ENCODE peak calls at places on chromosomes 5 and 9, in four cellular contexts. Z is mesendoderm, B is H1, L is IMR-90. S is an unnamed sample.

GRCh38 chr5:67244345-67244793 is 47.8 kb upstream of the CD180 start:
- DNase-seq in Z (no peak), B (no peak), L (no peak), S (no peak)

GRCh38 chr5:176447538-176447981 is 625 bp upstream of the FAF2 start:
- DNase-seq in Z (no peak), B (no peak), L (no peak), S (no peak)

GRCh38 chr9:78298046-78298511 is 1.2 kb downstream of the PSAT1 start:
- DNase-seq in Z (peak), B (no peak), L (no peak), S (no peak)

GRCh38 chr9:112777914-112778313 is 27.4 kb downstream of the SNX30 start:
- DNase-seq in Z (no peak), B (no peak), L (peak), S (no peak)

GRCh38 chr9:128091144-128091543 is 23.1 kb downstream of the SLC25A25 start:
- DNase-seq in Z (peak), B (peak), L (peak), S (peak)

GRCh38 chr5:140176028-140176382 is 1.0 kb downstream of the CYSTM1 start:
- DNase-seq in Z (peak), B (no peak), L (no peak), S (no peak)

GRCh38 chr5:175778951-175779475 is 92.4 kb upstream of the CPLX2 start:
- DNase-seq in Z (no peak), B (no peak), L (no peak), S (no peak)

GRCh38 chr9:103167530-103167929 is 172.4 kb downstream of the CYLC2 start:
- DNase-seq in Z (no peak), B (no peak), L (no peak), S (no peak)

GRCh38 chr9:16202913-16203734 is 650.3 kb downstream of the CCDC171 start:
- DNase-seq in Z (peak), B (no peak), L (peak), S (no peak)

GRCh38 chr5:31895199-31895598 is 256.3 kb downstream of the PDZD2 start:
- DNase-seq in Z (no peak), B (no peak), L (no peak), S (no peak)

GRCh38 chr9:111301195-111301594 is 28.8 kb downstream of the OR2K2 start:
- DNase-seq in Z (no peak), B (no peak), L (peak), S (no peak)

GRCh38 chr9:88379352-88379751 is 8.9 kb upstream of the SPIN1 start:
- DNase-seq in Z (peak), B (no peak), L (no peak), S (peak)

GRCh38 chr9:26727471-26727870 is 165.1 kb downstream of the CAAP1 start:
- DNase-seq in Z (no peak), B (no peak), L (no peak), S (no peak)

GRCh38 chr9:116380496-116380995 is 227.0 kb downstream of the PAPPA start:
- DNase-seq in Z (no peak), B (no peak), L (no peak), S (no peak)

GRCh38 chr9:122355336-122355875 is 15.4 kb upstream of the PTGS1 start:
- DNase-seq in Z (no peak), B (no peak), L (no peak), S (no peak)

GRCh38 chr9:107683566-107683965 is 194.0 kb upstream of the KLF4 start:
- DNase-seq in Z (no peak), B (no peak), L (no peak), S (no peak)

GRCh38 chr9:135522931-135523330 is 1.7 kb downstream of the LCN1 start:
- DNase-seq in Z (no peak), B (no peak), L (no peak), S (no peak)

GRCh38 chr5:161093105-161093504 is 241.1 kb upstream of the ATP10B start:
- DNase-seq in Z (no peak), B (no peak), L (no peak), S (peak)

GRCh38 chr9:17064558-17064957 is 70.3 kb upstream of the CNTLN start:
- DNase-seq in Z (no peak), B (no peak), L (no peak), S (no peak)

GRCh38 chr5:31944683-31945445 is 229.3 kb downstream of the GOLPH3 start:
- DNase-seq in Z (no peak), B (no peak), L (no peak), S (no peak)

GRCh38 chr9:4615251-4615650 is 46.8 kb upstream of the PLPP6 start:
- DNase-seq in Z (no peak), B (no peak), L (peak), S (no peak)

GRCh38 chr5:135433626-135434426 is 13.3 kb downstream of the DCANP1 start:
- DNase-seq in Z (peak), B (no peak), L (peak), S (peak)

GRCh38 chr5:122779451-122779850 is 4.6 kb downstream of the SNX2 start:
- DNase-seq in Z (no peak), B (no peak), L (no peak), S (no peak)

GRCh38 chr9:69584746-69585145 is 87.4 kb downstream of the APBA1 start:
- DNase-seq in Z (no peak), B (no peak), L (no peak), S (no peak)

GRCh38 chr9:81687521-81688261 is 1.7 kb downstream of the TLE1 start:
- DNase-seq in Z (peak), B (no peak), L (no peak), S (peak)

GRCh38 chr5:136018814-136019777 is 9.7 kb upstream of the TGFBI start:
- DNase-seq in Z (no peak), B (no peak), L (peak), S (no peak)

GRCh38 chr9:75903785-75904360 is 13.4 kb downstream of the PCSK5 start:
- DNase-seq in Z (peak), B (no peak), L (peak), S (no peak)

GRCh38 chr5:9523090-9523813 is 22.6 kb downstream of the SEMA5A start:
- DNase-seq in Z (no peak), B (no peak), L (peak), S (no peak)

GRCh38 chr9:127626752-127627493 is 14.8 kb downstream of the STXBP1 start:
- DNase-seq in Z (no peak), B (no peak), L (no peak), S (no peak)

GRCh38 chr9:81113408-81114124 is 575.8 kb downstream of the TLE1 start:
- DNase-seq in Z (no peak), B (no peak), L (no peak), S (no peak)

GRCh38 chr9:109039539-109039938 is 26.2 kb upstream of the CTNNAL1 start:
- DNase-seq in Z (no peak), B (no peak), L (no peak), S (no peak)

GRCh38 chr5:119439140-119439625 is 13.1 kb upstream of the HSD17B4 start:
- DNase-seq in Z (no peak), B (no peak), L (no peak), S (no peak)

GRCh38 chr5:159220206-159220605 is 10.9 kb upstream of the RNF145 start:
- DNase-seq in Z (no peak), B (no peak), L (peak), S (no peak)

GRCh38 chr5:29930316-29930715 is 1263.2 kb upstream of the CDH6 start:
- DNase-seq in Z (peak), B (no peak), L (no peak), S (no peak)

GRCh38 chr9:134863306-134863902 is 17.2 kb upstream of the FCN2 start:
- DNase-seq in Z (no peak), B (no peak), L (no peak), S (peak)

GRCh38 chr9:12702160-12702758 is 9.1 kb downstream of the TYRP1 start:
- DNase-seq in Z (peak), B (peak), L (peak), S (peak)

GRCh38 chr5:40962207-40962955 is 53.1 kb downstream of the C7 start:
- DNase-seq in Z (no peak), B (no peak), L (no peak), S (no peak)

GRCh38 chr5:40958811-40959210 is 49.5 kb downstream of the C7 start:
- DNase-seq in Z (no peak), B (no peak), L (no peak), S (no peak)

GRCh38 chr5:40957048-40957447 is 47.8 kb downstream of the C7 start:
- DNase-seq in Z (no peak), B (no peak), L (no peak), S (no peak)

GRCh38 chr5:40955313-40955712 is 46.0 kb downstream of the C7 start:
- DNase-seq in Z (no peak), B (no peak), L (no peak), S (no peak)

GRCh38 chr5:40960027-40960426 is 50.7 kb downstream of the C7 start:
- DNase-seq in Z (no peak), B (no peak), L (no peak), S (no peak)
- H4K5ac ChIP-seq in Z (no peak), B (no peak), L (no peak), S (no peak)

DNA sequence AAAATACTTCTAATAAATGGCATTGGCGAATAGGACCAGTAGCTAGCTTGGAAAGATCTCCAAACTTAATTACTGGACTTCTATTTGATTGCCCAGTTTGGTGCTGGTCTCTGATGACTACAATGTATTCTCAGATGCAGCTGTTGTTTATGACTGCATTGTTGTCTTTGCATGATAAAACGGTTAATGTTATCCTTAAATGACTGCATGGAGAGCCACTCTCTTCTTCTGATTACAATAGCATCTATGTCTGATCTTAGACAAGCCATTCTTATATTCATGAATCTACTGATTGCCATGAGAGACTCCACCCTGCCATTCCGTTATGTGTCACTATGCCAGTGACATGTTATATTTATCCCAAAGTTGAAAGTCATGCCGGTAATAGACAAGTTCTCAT is 42.9 kb upstream of the ERBIN start:
- DNase-seq in Z (no peak), B (no peak), L (no peak), S (no peak)
- H4K5ac ChIP-seq in Z (no peak), B (no peak), L (no peak), S (no peak)

DNA sequence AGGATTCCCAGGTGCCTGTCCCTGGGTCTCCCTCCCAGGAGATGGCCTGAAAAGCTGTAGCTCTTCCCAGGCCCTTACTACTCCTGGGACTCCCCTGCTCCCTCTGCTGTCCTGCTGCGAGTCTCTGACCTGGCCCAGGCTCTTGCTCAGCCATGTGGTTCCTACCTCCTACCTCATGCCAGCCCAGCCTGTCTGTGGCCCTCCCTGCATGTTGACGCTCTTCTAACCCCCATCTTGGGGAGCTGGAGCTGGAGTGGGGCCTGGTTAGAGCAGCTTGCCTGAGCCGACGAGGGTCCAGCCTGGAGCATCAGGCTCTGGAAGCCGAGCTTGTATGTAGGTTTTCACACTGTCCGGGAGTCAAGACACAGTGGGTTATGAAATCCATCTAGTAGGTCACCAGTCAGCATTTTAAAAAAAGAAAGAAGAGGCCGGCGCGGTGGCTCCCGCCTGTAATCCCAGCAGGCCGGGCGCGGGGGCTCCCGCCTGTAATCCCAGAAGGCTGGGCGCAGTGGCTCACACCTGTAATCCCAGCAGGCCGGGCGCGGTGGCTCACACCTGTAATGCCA is 244.4 kb downstream of the FANCC start:
- DNase-seq in Z (peak), B (no peak), L (no peak), S (peak)
- H4K5ac ChIP-seq in Z (no peak), B (no peak), L (no peak), S (no peak)

GRCh38 chr9:130899051-130899748 is 2.6 kb upstream of the QRFP start:
- DNase-seq in Z (no peak), B (no peak), L (no peak), S (no peak)
- H4K5ac ChIP-seq in Z (no peak), B (no peak), L (no peak), S (no peak)